ENCODE peak calls at places on chromosomes 16 and 17, in seven cellular contexts. M, X, L, J, P, E and Z are unnamed samples.
A peak's percentile ranks its signal among the peaks of the same experiment; 100 is the strongest.

GRCh38 chr17:50183439-50184001 is 17.7 kb downstream of the SGCA start:
- DNase-seq in M (no peak), X (no peak), L (no peak), J (no peak), P (no peak), E (peak; percentile 63), Z (peak; percentile 57)

GRCh38 chr17:69525920-69526841 is 111.7 kb downstream of the MAP2K6 start:
- DNase-seq in M (peak; percentile 50), X (peak; percentile 58), L (peak; percentile 70), J (peak; percentile 32), P (peak; percentile 80), E (peak; percentile 73), Z (peak; percentile 45)

GRCh38 chr17:76940738-76941350 is 72.6 kb downstream of the MGAT5B start:
- DNase-seq in M (peak; percentile 56), X (peak; percentile 4), L (peak; percentile 17), J (no peak), P (peak; percentile 74), E (no peak), Z (no peak)

GRCh38 chr17:32903774-32904673 is 23.9 kb upstream of the TMEM98 start:
- DNase-seq in M (no peak), X (no peak), L (no peak), J (no peak), P (no peak), E (no peak), Z (no peak)

GRCh38 chr16:83926726-83927397 is 26.2 kb upstream of the OSGIN1 start:
- DNase-seq in M (peak; percentile 83), X (peak; percentile 51), L (peak; percentile 78), J (peak; percentile 82), P (peak; percentile 73), E (peak; percentile 62), Z (peak; percentile 90)

GRCh38 chr17:75442168-75443103 is 14.0 kb upstream of the TMEM94 start:
- DNase-seq in M (no peak), X (peak; percentile 40), L (peak; percentile 48), J (no peak), P (no peak), E (no peak), Z (no peak)

GRCh38 chr17:35795007-35795870 is at the start of gene MMP28:
- DNase-seq in M (no peak), X (peak; percentile 24), L (peak; percentile 36), J (peak; percentile 67), P (no peak), E (no peak), Z (peak; percentile 69)

GRCh38 chr17:38912221-38912813 is 13.1 kb upstream of the LASP1NB start:
- DNase-seq in M (no peak), X (peak; percentile 87), L (no peak), J (no peak), P (no peak), E (peak; percentile 73), Z (peak; percentile 16)

GRCh38 chr16:4389051-4389955 is 17.7 kb downstream of the VASN start:
- DNase-seq in M (no peak), X (no peak), L (no peak), J (no peak), P (no peak), E (no peak), Z (no peak)

GRCh38 chr17:57370051-57370581 is 113.8 kb downstream of the MSI2 start:
- DNase-seq in M (no peak), X (peak; percentile 96), L (peak; percentile 74), J (no peak), P (no peak), E (peak; percentile 61), Z (no peak)

GRCh38 chr16:84096447-84097005 is 20.2 kb downstream of the MBTPS1 start:
- DNase-seq in M (no peak), X (no peak), L (no peak), J (no peak), P (no peak), E (no peak), Z (no peak)

GRCh38 chr16:85384831-85385462 is 228.2 kb upstream of the GSE1 start:
- DNase-seq in M (no peak), X (no peak), L (no peak), J (no peak), P (no peak), E (no peak), Z (no peak)

GRCh38 chr17:16653367-16654041 is at the start of gene ZNF624:
- DNase-seq in M (peak; percentile 93), X (peak; percentile 80), L (peak; percentile 92), J (peak; percentile 94), P (peak; percentile 95), E (peak; percentile 83), Z (peak; percentile 95)

GRCh38 chr16:89401641-89402445 is 88.5 kb downstream of the ANKRD11 start:
- DNase-seq in M (no peak), X (no peak), L (no peak), J (no peak), P (no peak), E (peak; percentile 96), Z (no peak)

GRCh38 chr16:75535901-75536300 is at the start of gene CHST5:
- DNase-seq in M (no peak), X (no peak), L (no peak), J (no peak), P (no peak), E (no peak), Z (no peak)